ENCODE peak calls at places on chromosomes 6 and 20, in six cellular contexts. One of them, this sample, is unnamed. For H3K4me1, the result is how much of the 10 kb centered on the place peaks cover.

GRCh38 chr20:4613718-4614620 is 107.7 kb upstream of the PRND start:
- DNase-seq in adrenal gland: peak
- DNase-seq in iPS DF 6.9: peak
- DNase-seq in tibial artery: no peak
- DNase-seq in naive thymus-derived CD4-positive, alpha-beta T cell: peak
- DNase-seq in heart right ventricle: peak
- DNase-seq in this sample: no peak

GRCh38 chr6:166751051-166751595 is 124.1 kb upstream of the RPS6KA2 start:
- DNase-seq in adrenal gland: no peak
- DNase-seq in iPS DF 6.9: no peak
- DNase-seq in tibial artery: no peak
- DNase-seq in naive thymus-derived CD4-positive, alpha-beta T cell: peak
- DNase-seq in heart right ventricle: no peak
- DNase-seq in this sample: no peak

GRCh38 chr6:44507014-44507413 is 119.5 kb downstream of the CDC5L start:
- DNase-seq in adrenal gland: no peak
- DNase-seq in iPS DF 6.9: no peak
- DNase-seq in tibial artery: no peak
- DNase-seq in naive thymus-derived CD4-positive, alpha-beta T cell: no peak
- DNase-seq in heart right ventricle: no peak
- DNase-seq in this sample: no peak

GRCh38 chr20:24678351-24679106 is 209.1 kb downstream of the SYNDIG1 start:
- DNase-seq in adrenal gland: no peak
- DNase-seq in iPS DF 6.9: no peak
- DNase-seq in tibial artery: peak
- DNase-seq in naive thymus-derived CD4-positive, alpha-beta T cell: no peak
- DNase-seq in heart right ventricle: no peak
- DNase-seq in this sample: no peak

GRCh38 chr6:125924169-125924568 is 32.4 kb upstream of the HINT3 start:
- DNase-seq in adrenal gland: no peak
- DNase-seq in iPS DF 6.9: no peak
- DNase-seq in tibial artery: no peak
- DNase-seq in naive thymus-derived CD4-positive, alpha-beta T cell: no peak
- DNase-seq in heart right ventricle: no peak
- DNase-seq in this sample: no peak

GRCh38 chr6:43943781-43944250 is 173.8 kb downstream of the VEGFA start:
- DNase-seq in adrenal gland: peak
- DNase-seq in iPS DF 6.9: no peak
- DNase-seq in tibial artery: peak
- DNase-seq in naive thymus-derived CD4-positive, alpha-beta T cell: no peak
- DNase-seq in heart right ventricle: no peak
- DNase-seq in this sample: no peak

GRCh38 chr6:149923327-149923986 is 536 bp upstream of the RAET1G start:
- DNase-seq in adrenal gland: no peak
- DNase-seq in iPS DF 6.9: no peak
- DNase-seq in tibial artery: peak
- DNase-seq in naive thymus-derived CD4-positive, alpha-beta T cell: no peak
- DNase-seq in heart right ventricle: no peak
- DNase-seq in this sample: no peak

GRCh38 chr6:56958481-56958880 is 3.6 kb downstream of the BEND6 start:
- DNase-seq in adrenal gland: no peak
- DNase-seq in iPS DF 6.9: no peak
- DNase-seq in tibial artery: no peak
- DNase-seq in naive thymus-derived CD4-positive, alpha-beta T cell: no peak
- DNase-seq in heart right ventricle: no peak
- DNase-seq in this sample: no peak

GRCh38 chr20:57158474-57158873 is 108.0 kb downstream of the BMP7 start:
- DNase-seq in adrenal gland: no peak
- DNase-seq in iPS DF 6.9: no peak
- DNase-seq in tibial artery: no peak
- DNase-seq in naive thymus-derived CD4-positive, alpha-beta T cell: no peak
- DNase-seq in heart right ventricle: no peak
- DNase-seq in this sample: no peak

GRCh38 chr6:24982231-24982630 is 46.5 kb upstream of the RIPOR2 start:
- DNase-seq in adrenal gland: no peak
- DNase-seq in iPS DF 6.9: no peak
- DNase-seq in tibial artery: no peak
- DNase-seq in naive thymus-derived CD4-positive, alpha-beta T cell: no peak
- DNase-seq in heart right ventricle: no peak
- DNase-seq in this sample: no peak

GRCh38 chr6:37884548-37884947 is 65.0 kb downstream of the ZFAND3 start:
- DNase-seq in adrenal gland: no peak
- DNase-seq in iPS DF 6.9: no peak
- DNase-seq in tibial artery: no peak
- DNase-seq in naive thymus-derived CD4-positive, alpha-beta T cell: no peak
- DNase-seq in heart right ventricle: no peak
- DNase-seq in this sample: no peak

DNA sequence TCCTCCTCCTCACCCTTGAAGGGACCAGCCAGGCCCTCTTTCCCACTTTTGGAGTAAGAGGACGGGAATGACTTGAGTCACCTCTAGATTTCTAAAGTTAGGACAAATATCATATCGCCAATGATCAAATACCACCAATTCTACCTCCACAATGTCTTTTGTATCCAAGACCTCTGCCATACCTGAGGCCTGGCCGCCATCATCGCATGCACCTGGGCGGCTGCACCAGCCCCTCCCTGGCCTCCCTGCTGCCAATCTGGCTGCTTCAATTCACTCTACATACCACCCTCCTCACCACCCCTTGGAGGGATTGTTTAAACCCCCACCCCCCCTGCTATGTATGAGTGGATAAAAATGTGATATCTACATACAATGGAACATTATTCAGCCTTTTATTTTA is 75.0 kb upstream of the RALY start:
- DNase-seq in adrenal gland: no peak
- DNase-seq in iPS DF 6.9: no peak
- DNase-seq in tibial artery: no peak
- DNase-seq in naive thymus-derived CD4-positive, alpha-beta T cell: no peak
- DNase-seq in heart right ventricle: no peak
- DNase-seq in this sample: no peak
- H3K4me1 ChIP-seq in adrenal gland: under half
- H3K4me1 ChIP-seq in iPS DF 6.9: under half
- H3K4me1 ChIP-seq in tibial artery: under half
- H3K4me1 ChIP-seq in naive thymus-derived CD4-positive, alpha-beta T cell: under half
- H3K4me1 ChIP-seq in heart right ventricle: under half
- H3K4me1 ChIP-seq in this sample: under half

GRCh38 chr6:154543638-154544037 is 33.2 kb upstream of the CNKSR3 start:
- DNase-seq in adrenal gland: no peak
- DNase-seq in iPS DF 6.9: no peak
- DNase-seq in tibial artery: no peak
- DNase-seq in naive thymus-derived CD4-positive, alpha-beta T cell: no peak
- DNase-seq in heart right ventricle: no peak
- DNase-seq in this sample: no peak
- H3K4me3 ChIP-seq in adrenal gland: no peak
- H3K4me3 ChIP-seq in iPS DF 6.9: no peak
- H3K4me3 ChIP-seq in tibial artery: no peak
- H3K4me3 ChIP-seq in naive thymus-derived CD4-positive, alpha-beta T cell: no peak
- H3K4me3 ChIP-seq in heart right ventricle: no peak
- H3K4me3 ChIP-seq in this sample: no peak

DNA sequence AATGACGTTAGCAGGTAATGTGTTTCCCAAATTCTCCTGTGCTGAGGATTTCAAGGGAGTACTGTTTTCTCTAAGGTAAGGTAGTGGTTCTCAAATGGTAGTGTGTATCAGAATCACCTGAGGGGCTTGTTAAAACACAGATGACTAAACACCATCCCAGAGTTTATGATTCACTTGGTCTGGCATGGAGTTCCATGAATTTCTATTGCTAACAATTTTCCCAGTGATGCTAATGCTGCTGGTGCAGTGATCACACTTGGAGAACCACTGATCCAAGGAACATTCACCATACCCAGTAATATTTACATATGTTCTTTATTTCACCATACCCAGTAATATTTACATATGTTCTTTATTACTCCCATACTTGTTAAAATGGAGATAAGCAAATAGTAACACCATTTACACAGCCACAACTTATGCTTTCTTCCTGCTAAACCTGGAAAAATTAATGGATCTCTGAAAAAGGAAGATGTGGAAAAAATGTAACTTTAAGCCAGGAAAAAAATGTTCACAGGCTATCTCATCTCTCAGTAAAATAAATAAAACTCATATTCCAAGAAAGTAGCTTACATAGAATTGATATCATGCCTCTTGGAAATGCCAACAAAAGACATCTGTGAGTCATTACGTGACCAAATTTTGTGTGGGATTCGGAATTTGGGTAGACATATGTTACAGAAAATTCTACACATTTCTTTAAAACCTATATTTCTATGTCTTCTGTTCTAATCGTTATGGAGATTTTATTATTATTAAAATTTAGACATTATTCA is 129.5 kb downstream of the MMUT start:
- DNase-seq in adrenal gland: no peak
- DNase-seq in iPS DF 6.9: no peak
- DNase-seq in tibial artery: no peak
- DNase-seq in naive thymus-derived CD4-positive, alpha-beta T cell: no peak
- DNase-seq in heart right ventricle: no peak
- DNase-seq in this sample: no peak
- H3K27ac ChIP-seq in adrenal gland: no peak
- H3K27ac ChIP-seq in iPS DF 6.9: no peak
- H3K27ac ChIP-seq in tibial artery: no peak
- H3K27ac ChIP-seq in naive thymus-derived CD4-positive, alpha-beta T cell: no peak
- H3K27ac ChIP-seq in heart right ventricle: no peak
- H3K27ac ChIP-seq in this sample: no peak

GRCh38 chr20:37917436-37917835 is 14.5 kb downstream of the VSTM2L start:
- DNase-seq in adrenal gland: no peak
- DNase-seq in iPS DF 6.9: no peak
- DNase-seq in tibial artery: no peak
- DNase-seq in naive thymus-derived CD4-positive, alpha-beta T cell: no peak
- DNase-seq in heart right ventricle: no peak
- DNase-seq in this sample: no peak

GRCh38 chr20:37914672-37915433 is 11.9 kb downstream of the VSTM2L start:
- DNase-seq in adrenal gland: no peak
- DNase-seq in iPS DF 6.9: no peak
- DNase-seq in tibial artery: no peak
- DNase-seq in naive thymus-derived CD4-positive, alpha-beta T cell: peak
- DNase-seq in heart right ventricle: no peak
- DNase-seq in this sample: peak

GRCh38 chr20:37914367-37914671 is 11.4 kb downstream of the VSTM2L start:
- DNase-seq in adrenal gland: no peak
- DNase-seq in iPS DF 6.9: no peak
- DNase-seq in tibial artery: no peak
- DNase-seq in naive thymus-derived CD4-positive, alpha-beta T cell: no peak
- DNase-seq in heart right ventricle: no peak
- DNase-seq in this sample: no peak

GRCh38 chr20:37915434-37915787 is 12.5 kb downstream of the VSTM2L start:
- DNase-seq in adrenal gland: no peak
- DNase-seq in iPS DF 6.9: no peak
- DNase-seq in tibial artery: no peak
- DNase-seq in naive thymus-derived CD4-positive, alpha-beta T cell: no peak
- DNase-seq in heart right ventricle: no peak
- DNase-seq in this sample: no peak

DNA sequence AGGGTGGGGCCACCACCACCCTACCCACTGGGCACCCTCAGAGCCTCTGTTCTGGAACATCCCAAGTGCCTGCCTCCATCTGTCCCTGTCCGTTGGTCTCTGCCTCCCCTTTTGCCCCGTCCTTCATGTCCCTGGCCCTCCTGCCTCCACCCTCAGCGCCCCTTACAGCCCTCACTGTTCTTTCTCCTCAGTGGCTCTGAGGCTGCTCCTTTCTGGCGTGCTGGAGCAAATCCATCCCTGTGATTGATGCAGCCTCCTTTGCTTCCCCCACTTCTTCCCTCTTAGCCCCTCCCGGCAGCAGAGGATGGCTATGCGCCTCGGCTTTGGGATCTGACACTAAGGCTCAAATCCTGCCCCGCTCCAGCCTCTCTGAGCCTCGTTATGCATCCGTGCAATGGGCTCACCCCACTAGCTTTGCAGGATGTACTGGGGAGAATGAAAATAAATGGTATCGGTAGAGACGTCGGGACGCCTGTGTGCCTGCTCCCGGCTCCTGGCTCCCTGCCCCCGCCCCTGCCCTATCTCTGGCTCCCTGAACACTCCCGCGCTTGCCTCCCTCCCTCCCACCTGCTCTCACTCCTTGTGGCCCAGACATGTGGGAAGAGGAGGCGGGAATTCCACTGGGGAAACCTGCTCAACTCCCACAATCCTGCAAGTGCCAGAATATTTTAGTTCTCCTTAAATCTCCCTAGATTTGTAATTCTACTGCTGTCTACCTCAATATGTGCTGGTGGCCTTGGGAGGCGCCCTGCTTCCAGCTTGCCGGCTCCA is 13.1 kb downstream of the VSTM2L start:
- DNase-seq in adrenal gland: no peak
- DNase-seq in iPS DF 6.9: no peak
- DNase-seq in tibial artery: no peak
- DNase-seq in naive thymus-derived CD4-positive, alpha-beta T cell: no peak
- DNase-seq in heart right ventricle: no peak
- DNase-seq in this sample: peak
- H3K4me1 ChIP-seq in adrenal gland: under half
- H3K4me1 ChIP-seq in iPS DF 6.9: under half
- H3K4me1 ChIP-seq in tibial artery: under half
- H3K4me1 ChIP-seq in naive thymus-derived CD4-positive, alpha-beta T cell: under half
- H3K4me1 ChIP-seq in heart right ventricle: under half
- H3K4me1 ChIP-seq in this sample: under half

GRCh38 chr6:159037746-159038290 is 7.0 kb downstream of the TAGAP start:
- DNase-seq in adrenal gland: no peak
- DNase-seq in iPS DF 6.9: no peak
- DNase-seq in tibial artery: no peak
- DNase-seq in naive thymus-derived CD4-positive, alpha-beta T cell: no peak
- DNase-seq in heart right ventricle: no peak
- DNase-seq in this sample: no peak

GRCh38 chr6:159038914-159039884 is 5.6 kb downstream of the TAGAP start:
- DNase-seq in adrenal gland: no peak
- DNase-seq in iPS DF 6.9: no peak
- DNase-seq in tibial artery: no peak
- DNase-seq in naive thymus-derived CD4-positive, alpha-beta T cell: no peak
- DNase-seq in heart right ventricle: no peak
- DNase-seq in this sample: no peak

GRCh38 chr6:159042003-159042823 is 2.6 kb downstream of the TAGAP start:
- DNase-seq in adrenal gland: peak
- DNase-seq in iPS DF 6.9: peak
- DNase-seq in tibial artery: no peak
- DNase-seq in naive thymus-derived CD4-positive, alpha-beta T cell: peak
- DNase-seq in heart right ventricle: peak
- DNase-seq in this sample: peak

GRCh38 chr6:159041181-159041580 is 3.6 kb downstream of the TAGAP start:
- DNase-seq in adrenal gland: no peak
- DNase-seq in iPS DF 6.9: no peak
- DNase-seq in tibial artery: no peak
- DNase-seq in naive thymus-derived CD4-positive, alpha-beta T cell: no peak
- DNase-seq in heart right ventricle: no peak
- DNase-seq in this sample: no peak

GRCh38 chr6:159039885-159040258 is 4.9 kb downstream of the TAGAP start:
- DNase-seq in adrenal gland: no peak
- DNase-seq in iPS DF 6.9: no peak
- DNase-seq in tibial artery: no peak
- DNase-seq in naive thymus-derived CD4-positive, alpha-beta T cell: no peak
- DNase-seq in heart right ventricle: no peak
- DNase-seq in this sample: no peak
- H3K4me3 ChIP-seq in adrenal gland: no peak
- H3K4me3 ChIP-seq in iPS DF 6.9: no peak
- H3K4me3 ChIP-seq in tibial artery: no peak
- H3K4me3 ChIP-seq in naive thymus-derived CD4-positive, alpha-beta T cell: peak
- H3K4me3 ChIP-seq in heart right ventricle: no peak
- H3K4me3 ChIP-seq in this sample: no peak